ENCODE peak calls at places on chromosome 10, in nine cellular contexts. One of them, this sample, is unnamed. For H3K9me3, the result is how much of the 10 kb centered on the place peaks cover.

GRCh38 chr10:3680186-3680585 is 104.8 kb downstream of the KLF6 start:
- DNase-seq in prostate gland: no peak
- DNase-seq in AG04450: no peak
- DNase-seq in cardiac muscle cell: no peak
- DNase-seq in CD4-positive, alpha-beta T cell: no peak
- DNase-seq in HCT116: no peak
- DNase-seq in psoas muscle: no peak
- DNase-seq in MM.1S: no peak
- DNase-seq in H9: no peak
- DNase-seq in this sample: no peak

GRCh38 chr10:96651998-96652431 is 65.2 kb upstream of the TM9SF3 start:
- DNase-seq in HCT116: no peak
- DNase-seq in cardiac muscle cell: no peak
- DNase-seq in psoas muscle: no peak
- DNase-seq in AG04450: no peak
- DNase-seq in MM.1S: no peak
- DNase-seq in prostate gland: no peak
- DNase-seq in H9: no peak
- DNase-seq in CD4-positive, alpha-beta T cell: no peak
- DNase-seq in this sample: no peak

GRCh38 chr10:126391162-126391880 is 3.0 kb upstream of the ADAM12 start:
- DNase-seq in MM.1S: no peak
- DNase-seq in CD4-positive, alpha-beta T cell: no peak
- DNase-seq in psoas muscle: no peak
- DNase-seq in AG04450: no peak
- DNase-seq in cardiac muscle cell: peak
- DNase-seq in H9: no peak
- DNase-seq in prostate gland: no peak
- DNase-seq in HCT116: no peak
- DNase-seq in this sample: no peak

GRCh38 chr10:116694253-116694926 is 48.0 kb downstream of the HSPA12A start:
- DNase-seq in MM.1S: no peak
- DNase-seq in psoas muscle: no peak
- DNase-seq in CD4-positive, alpha-beta T cell: no peak
- DNase-seq in prostate gland: no peak
- DNase-seq in AG04450: no peak
- DNase-seq in H9: peak
- DNase-seq in cardiac muscle cell: no peak
- DNase-seq in HCT116: no peak
- DNase-seq in this sample: peak

GRCh38 chr10:97825020-97825739 is 24.5 kb upstream of the GOLGA7B start:
- DNase-seq in psoas muscle: no peak
- DNase-seq in MM.1S: no peak
- DNase-seq in prostate gland: no peak
- DNase-seq in cardiac muscle cell: peak
- DNase-seq in CD4-positive, alpha-beta T cell: no peak
- DNase-seq in HCT116: no peak
- DNase-seq in H9: no peak
- DNase-seq in AG04450: no peak
- DNase-seq in this sample: no peak

GRCh38 chr10:50619171-50619570 is 4.6 kb downstream of the SGMS1 start:
- DNase-seq in H9: no peak
- DNase-seq in psoas muscle: no peak
- DNase-seq in cardiac muscle cell: no peak
- DNase-seq in AG04450: no peak
- DNase-seq in CD4-positive, alpha-beta T cell: no peak
- DNase-seq in MM.1S: no peak
- DNase-seq in HCT116: no peak
- DNase-seq in prostate gland: no peak
- DNase-seq in this sample: no peak

GRCh38 chr10:12333382-12334185 is 15.8 kb upstream of the CAMK1D start:
- DNase-seq in psoas muscle: peak
- DNase-seq in H9: no peak
- DNase-seq in AG04450: peak
- DNase-seq in MM.1S: no peak
- DNase-seq in HCT116: peak
- DNase-seq in CD4-positive, alpha-beta T cell: no peak
- DNase-seq in prostate gland: peak
- DNase-seq in cardiac muscle cell: peak
- DNase-seq in this sample: peak

GRCh38 chr10:69093933-69094332 is 6.0 kb downstream of the SRGN start:
- DNase-seq in AG04450: no peak
- DNase-seq in MM.1S: no peak
- DNase-seq in HCT116: peak
- DNase-seq in cardiac muscle cell: peak
- DNase-seq in H9: no peak
- DNase-seq in prostate gland: no peak
- DNase-seq in CD4-positive, alpha-beta T cell: no peak
- DNase-seq in psoas muscle: no peak
- DNase-seq in this sample: no peak

GRCh38 chr10:129741978-129742741 is 221.9 kb downstream of the EBF3 start:
- DNase-seq in HCT116: no peak
- DNase-seq in MM.1S: no peak
- DNase-seq in H9: peak
- DNase-seq in cardiac muscle cell: no peak
- DNase-seq in CD4-positive, alpha-beta T cell: no peak
- DNase-seq in prostate gland: no peak
- DNase-seq in psoas muscle: no peak
- DNase-seq in AG04450: no peak
- DNase-seq in this sample: no peak

GRCh38 chr10:16891375-16892313 is 74.4 kb upstream of the RSU1 start:
- DNase-seq in cardiac muscle cell: peak
- DNase-seq in HCT116: peak
- DNase-seq in prostate gland: no peak
- DNase-seq in AG04450: peak
- DNase-seq in MM.1S: no peak
- DNase-seq in H9: peak
- DNase-seq in CD4-positive, alpha-beta T cell: peak
- DNase-seq in psoas muscle: peak
- DNase-seq in this sample: peak

GRCh38 chr10:22690614-22691431 is 23.6 kb downstream of the PIP4K2A start:
- DNase-seq in cardiac muscle cell: peak
- DNase-seq in MM.1S: no peak
- DNase-seq in psoas muscle: no peak
- DNase-seq in H9: peak
- DNase-seq in prostate gland: no peak
- DNase-seq in CD4-positive, alpha-beta T cell: no peak
- DNase-seq in HCT116: no peak
- DNase-seq in AG04450: no peak
- DNase-seq in this sample: no peak

GRCh38 chr10:122342293-122343134 is 32.0 kb upstream of the PLEKHA1 start:
- DNase-seq in psoas muscle: no peak
- DNase-seq in AG04450: peak
- DNase-seq in MM.1S: no peak
- DNase-seq in H9: no peak
- DNase-seq in cardiac muscle cell: peak
- DNase-seq in prostate gland: peak
- DNase-seq in HCT116: peak
- DNase-seq in CD4-positive, alpha-beta T cell: peak
- DNase-seq in this sample: peak

DNA sequence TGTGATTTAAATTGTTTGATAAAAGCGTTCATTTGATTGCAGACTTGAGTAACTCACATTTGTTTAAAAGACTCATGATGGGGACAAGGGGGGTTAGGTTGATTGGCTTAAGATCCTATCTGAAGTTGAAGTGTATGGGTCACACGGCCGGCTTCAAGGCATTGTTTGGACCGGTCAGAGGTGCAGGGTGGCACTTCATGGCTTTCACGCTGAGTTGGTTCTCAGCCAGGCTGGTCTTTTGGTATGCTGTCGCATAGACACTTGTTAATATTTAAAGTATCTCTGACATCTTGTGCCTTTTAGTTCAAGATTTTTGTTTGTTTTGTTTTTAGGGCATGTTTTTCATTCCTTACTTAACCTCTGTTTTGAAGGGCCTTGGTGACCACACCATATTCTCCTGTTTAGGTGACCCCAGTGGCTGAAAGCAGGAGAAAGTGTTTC is 58.1 kb downstream of the CCNY start:
- DNase-seq in MM.1S: no peak
- DNase-seq in cardiac muscle cell: no peak
- DNase-seq in CD4-positive, alpha-beta T cell: no peak
- DNase-seq in H9: no peak
- DNase-seq in psoas muscle: no peak
- DNase-seq in AG04450: no peak
- DNase-seq in HCT116: no peak
- DNase-seq in prostate gland: no peak
- DNase-seq in this sample: peak
- H3K27ac ChIP-seq in MM.1S: no peak
- H3K27ac ChIP-seq in cardiac muscle cell: no peak
- H3K27ac ChIP-seq in CD4-positive, alpha-beta T cell: no peak
- H3K27ac ChIP-seq in H9: no peak
- H3K27ac ChIP-seq in psoas muscle: no peak
- H3K27ac ChIP-seq in AG04450: no peak
- H3K27ac ChIP-seq in HCT116: no peak
- H3K27ac ChIP-seq in prostate gland: no peak
- H3K27ac ChIP-seq in this sample: peak

DNA sequence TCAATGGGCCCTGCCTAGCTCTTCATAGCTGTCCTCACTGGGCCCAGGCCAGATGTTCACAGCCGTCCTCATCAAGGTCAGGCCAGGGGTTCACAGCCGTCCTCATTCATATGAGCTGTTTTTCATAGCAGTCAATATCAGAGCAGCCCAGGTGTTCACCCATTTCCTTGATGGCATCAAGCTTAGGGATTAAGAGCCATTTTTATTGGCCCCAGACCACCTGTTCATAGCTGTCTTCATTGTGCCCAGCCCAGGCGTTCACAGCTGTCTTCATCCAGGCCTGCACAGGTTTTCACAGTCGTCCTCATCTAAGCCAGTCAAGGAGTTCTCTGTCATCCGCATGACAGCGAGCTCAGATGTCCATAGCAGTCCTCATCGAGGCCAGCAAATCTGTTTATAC is 9.4 kb downstream of the FRG2B start:
- DNase-seq in H9: no peak
- DNase-seq in AG04450: no peak
- DNase-seq in CD4-positive, alpha-beta T cell: no peak
- DNase-seq in HCT116: no peak
- DNase-seq in psoas muscle: no peak
- DNase-seq in MM.1S: no peak
- DNase-seq in prostate gland: no peak
- DNase-seq in cardiac muscle cell: no peak
- DNase-seq in this sample: no peak
- H3K9me3 ChIP-seq in H9: half or more
- H3K9me3 ChIP-seq in AG04450: half or more
- H3K9me3 ChIP-seq in CD4-positive, alpha-beta T cell: under half
- H3K9me3 ChIP-seq in HCT116: under half
- H3K9me3 ChIP-seq in psoas muscle: under half
- H3K9me3 ChIP-seq in MM.1S: under half
- H3K9me3 ChIP-seq in prostate gland: under half
- H3K9me3 ChIP-seq in cardiac muscle cell: under half
- H3K9me3 ChIP-seq in this sample: under half

GRCh38 chr10:31866118-31866670 is 62.4 kb downstream of the ARHGAP12 start:
- DNase-seq in H9: no peak
- DNase-seq in HCT116: no peak
- DNase-seq in AG04450: no peak
- DNase-seq in cardiac muscle cell: no peak
- DNase-seq in prostate gland: no peak
- DNase-seq in CD4-positive, alpha-beta T cell: no peak
- DNase-seq in psoas muscle: no peak
- DNase-seq in MM.1S: peak
- DNase-seq in this sample: no peak

GRCh38 chr10:31871266-31871887 is 57.3 kb downstream of the ARHGAP12 start:
- DNase-seq in MM.1S: no peak
- DNase-seq in psoas muscle: no peak
- DNase-seq in H9: no peak
- DNase-seq in prostate gland: no peak
- DNase-seq in cardiac muscle cell: no peak
- DNase-seq in HCT116: no peak
- DNase-seq in CD4-positive, alpha-beta T cell: no peak
- DNase-seq in AG04450: no peak
- DNase-seq in this sample: no peak

GRCh38 chr10:31864834-31865518 is 63.7 kb downstream of the ARHGAP12 start:
- DNase-seq in H9: no peak
- DNase-seq in cardiac muscle cell: peak
- DNase-seq in CD4-positive, alpha-beta T cell: no peak
- DNase-seq in AG04450: no peak
- DNase-seq in psoas muscle: no peak
- DNase-seq in MM.1S: no peak
- DNase-seq in prostate gland: no peak
- DNase-seq in HCT116: no peak
- DNase-seq in this sample: no peak

DNA sequence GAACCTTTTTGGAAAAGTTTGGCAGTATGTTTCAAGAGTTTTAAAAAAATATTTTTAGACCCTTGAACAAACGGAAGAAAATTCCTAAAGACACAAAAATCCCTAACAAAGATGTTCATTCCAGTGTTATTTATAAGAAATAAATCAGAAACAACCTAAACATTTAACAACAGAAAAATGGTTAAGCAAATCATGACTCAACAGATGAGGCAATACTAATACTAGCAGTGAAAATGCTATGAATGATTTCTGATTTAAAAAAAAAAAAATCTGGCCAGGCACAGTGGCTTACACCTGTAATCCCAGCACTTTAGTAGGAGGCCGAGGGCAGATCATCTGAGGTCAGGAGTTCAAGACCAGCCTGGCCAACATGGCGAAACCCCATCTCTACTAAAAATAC is 61.0 kb downstream of the ARHGAP12 start:
- DNase-seq in prostate gland: no peak
- DNase-seq in AG04450: no peak
- DNase-seq in cardiac muscle cell: peak
- DNase-seq in HCT116: no peak
- DNase-seq in CD4-positive, alpha-beta T cell: no peak
- DNase-seq in psoas muscle: no peak
- DNase-seq in H9: no peak
- DNase-seq in MM.1S: no peak
- DNase-seq in this sample: no peak
- H3K27ac ChIP-seq in prostate gland: no peak
- H3K27ac ChIP-seq in AG04450: no peak
- H3K27ac ChIP-seq in cardiac muscle cell: no peak
- H3K27ac ChIP-seq in HCT116: peak
- H3K27ac ChIP-seq in CD4-positive, alpha-beta T cell: no peak
- H3K27ac ChIP-seq in psoas muscle: no peak
- H3K27ac ChIP-seq in H9: no peak
- H3K27ac ChIP-seq in MM.1S: no peak
- H3K27ac ChIP-seq in this sample: no peak

GRCh38 chr10:28130267-28130666 is 131.4 kb upstream of the ODAD2 start:
- DNase-seq in H9: no peak
- DNase-seq in HCT116: no peak
- DNase-seq in MM.1S: no peak
- DNase-seq in cardiac muscle cell: peak
- DNase-seq in prostate gland: no peak
- DNase-seq in AG04450: peak
- DNase-seq in CD4-positive, alpha-beta T cell: no peak
- DNase-seq in psoas muscle: no peak
- DNase-seq in this sample: no peak

GRCh38 chr10:28137907-28138880 is 139.3 kb upstream of the ODAD2 start:
- DNase-seq in HCT116: peak
- DNase-seq in CD4-positive, alpha-beta T cell: no peak
- DNase-seq in H9: no peak
- DNase-seq in AG04450: no peak
- DNase-seq in MM.1S: no peak
- DNase-seq in prostate gland: no peak
- DNase-seq in psoas muscle: no peak
- DNase-seq in cardiac muscle cell: peak
- DNase-seq in this sample: no peak

GRCh38 chr10:28139138-28139537 is 140.3 kb upstream of the ODAD2 start:
- DNase-seq in prostate gland: no peak
- DNase-seq in MM.1S: no peak
- DNase-seq in HCT116: peak
- DNase-seq in cardiac muscle cell: peak
- DNase-seq in psoas muscle: no peak
- DNase-seq in CD4-positive, alpha-beta T cell: no peak
- DNase-seq in AG04450: no peak
- DNase-seq in H9: no peak
- DNase-seq in this sample: peak

GRCh38 chr10:28135258-28135657 is 136.4 kb upstream of the ODAD2 start:
- DNase-seq in HCT116: no peak
- DNase-seq in H9: no peak
- DNase-seq in prostate gland: no peak
- DNase-seq in MM.1S: no peak
- DNase-seq in cardiac muscle cell: peak
- DNase-seq in CD4-positive, alpha-beta T cell: no peak
- DNase-seq in psoas muscle: no peak
- DNase-seq in AG04450: no peak
- DNase-seq in this sample: no peak
- H3K9me3 ChIP-seq in HCT116: under half
- H3K9me3 ChIP-seq in H9: under half
- H3K9me3 ChIP-seq in prostate gland: under half
- H3K9me3 ChIP-seq in MM.1S: under half
- H3K9me3 ChIP-seq in cardiac muscle cell: under half
- H3K9me3 ChIP-seq in CD4-positive, alpha-beta T cell: under half
- H3K9me3 ChIP-seq in psoas muscle: under half
- H3K9me3 ChIP-seq in AG04450: under half
- H3K9me3 ChIP-seq in this sample: under half

This sample was measured in thyroid gland.